ENCODE peak calls at places on chromosomes 16 and 17, in four cellular contexts. One of them, this sample, is unnamed.

GRCh38 chr17:80817861-80818260 is 173.8 kb upstream of the CHMP6 start:
- DNase-seq in tibial nerve: no peak
- DNase-seq in DND-41: no peak
- DNase-seq in uterus: no peak
- DNase-seq in this sample: no peak

GRCh38 chr16:13269905-13270528 is 368.6 kb downstream of the SHISA9 start:
- DNase-seq in tibial nerve: no peak
- DNase-seq in uterus: no peak
- DNase-seq in DND-41: no peak
- DNase-seq in this sample: no peak

GRCh38 chr16:19436540-19436939 is 18.9 kb downstream of the TMC5 start:
- DNase-seq in DND-41: no peak
- DNase-seq in tibial nerve: no peak
- DNase-seq in uterus: no peak
- DNase-seq in this sample: no peak

GRCh38 chr17:46929413-46929812 is 6.5 kb downstream of the GOSR2 start:
- DNase-seq in uterus: no peak
- DNase-seq in tibial nerve: no peak
- DNase-seq in DND-41: no peak
- DNase-seq in this sample: no peak

GRCh38 chr17:36610472-36610871 is 9.1 kb downstream of the MRM1 start:
- DNase-seq in tibial nerve: no peak
- DNase-seq in DND-41: no peak
- DNase-seq in uterus: no peak
- DNase-seq in this sample: no peak

GRCh38 chr16:24925163-24925562 is 79.4 kb downstream of the SLC5A11 start:
- DNase-seq in tibial nerve: no peak
- DNase-seq in DND-41: no peak
- DNase-seq in uterus: no peak
- DNase-seq in this sample: no peak

GRCh38 chr17:31472137-31472536 is 80.7 kb downstream of the RAB11FIP4 start:
- DNase-seq in tibial nerve: no peak
- DNase-seq in uterus: no peak
- DNase-seq in DND-41: no peak
- DNase-seq in this sample: no peak

GRCh38 chr17:40538019-40538935 is 27.0 kb downstream of the CCR7 start:
- DNase-seq in uterus: no peak
- DNase-seq in DND-41: peak; percentile 68
- DNase-seq in tibial nerve: no peak
- DNase-seq in this sample: no peak

GRCh38 chr17:4142107-4142900 is 526 bp downstream of the ZZEF1 start:
- DNase-seq in uterus: peak; percentile 23
- DNase-seq in DND-41: peak; percentile 39
- DNase-seq in tibial nerve: no peak
- DNase-seq in this sample: no peak

GRCh38 chr17:74210191-74211140 is 2.9 kb upstream of the TTYH2 start:
- DNase-seq in uterus: peak; percentile 62
- DNase-seq in DND-41: peak; percentile 77
- DNase-seq in tibial nerve: peak; percentile 57
- DNase-seq in this sample: peak; percentile 84

GRCh38 chr16:69909043-69909442 is 42.1 kb upstream of the CLEC18A start:
- DNase-seq in tibial nerve: no peak
- DNase-seq in DND-41: no peak
- DNase-seq in uterus: no peak
- DNase-seq in this sample: no peak

GRCh38 chr17:55426851-55427586 is 5.4 kb upstream of the MMD start:
- DNase-seq in DND-41: no peak
- DNase-seq in tibial nerve: no peak
- DNase-seq in uterus: no peak
- DNase-seq in this sample: no peak

GRCh38 chr17:44981221-44981968 is 13.3 kb upstream of the C1QL1 start:
- DNase-seq in tibial nerve: no peak
- DNase-seq in uterus: no peak
- DNase-seq in DND-41: no peak
- DNase-seq in this sample: no peak

GRCh38 chr17:60748232-60748631 is 70.6 kb downstream of the BCAS3 start:
- DNase-seq in DND-41: no peak
- DNase-seq in tibial nerve: no peak
- DNase-seq in uterus: no peak
- DNase-seq in this sample: no peak

GRCh38 chr16:82317411-82318168 is 147.6 kb upstream of the MPHOSPH6 start:
- DNase-seq in uterus: no peak
- DNase-seq in tibial nerve: no peak
- DNase-seq in DND-41: no peak
- DNase-seq in this sample: no peak

GRCh38 chr17:49696233-49696761 is 11.5 kb downstream of the SLC35B1 start:
- DNase-seq in tibial nerve: no peak
- DNase-seq in DND-41: no peak
- DNase-seq in uterus: no peak
- DNase-seq in this sample: peak; percentile 32

GRCh38 chr16:19717319-19717718 is 708 bp downstream of the KNOP1 start:
- DNase-seq in tibial nerve: no peak
- DNase-seq in DND-41: peak; percentile 9
- DNase-seq in uterus: no peak
- DNase-seq in this sample: no peak

GRCh38 chr17:12667299-12667958 is 1.7 kb downstream of the MYOCD start:
- DNase-seq in uterus: peak; percentile 65
- DNase-seq in tibial nerve: no peak
- DNase-seq in DND-41: no peak
- DNase-seq in this sample: no peak

GRCh38 chr17:76485569-76485968 is 15.7 kb downstream of the RHBDF2 start:
- DNase-seq in DND-41: no peak
- DNase-seq in uterus: no peak
- DNase-seq in tibial nerve: no peak
- DNase-seq in this sample: no peak

GRCh38 chr17:41800601-41801373 is 11.0 kb downstream of the P3H4 start:
- DNase-seq in uterus: peak; percentile 36
- DNase-seq in DND-41: no peak
- DNase-seq in tibial nerve: no peak
- DNase-seq in this sample: no peak

GRCh38 chr17:50128441-50129302 is 1.3 kb downstream of the SAMD14 start:
- DNase-seq in tibial nerve: no peak
- DNase-seq in DND-41: no peak
- DNase-seq in uterus: no peak
- DNase-seq in this sample: no peak

GRCh38 chr16:56190903-56191806 is at the start of gene GNAO1:
- DNase-seq in tibial nerve: peak; percentile 37
- DNase-seq in DND-41: peak; percentile 77
- DNase-seq in uterus: peak; percentile 64
- DNase-seq in this sample: peak; percentile 18

GRCh38 chr16:2468142-2468724 is 2.9 kb upstream of the NTN3 start:
- DNase-seq in uterus: no peak
- DNase-seq in DND-41: no peak
- DNase-seq in tibial nerve: no peak
- DNase-seq in this sample: no peak

GRCh38 chr17:64090144-64090543 is 39.8 kb downstream of the ERN1 start:
- DNase-seq in uterus: no peak
- DNase-seq in tibial nerve: no peak
- DNase-seq in DND-41: no peak
- DNase-seq in this sample: no peak
- H3K36me3 ChIP-seq in uterus: no peaks in the 10 kb centered on the region
- H3K36me3 ChIP-seq in tibial nerve: peaks cover 16% of the 10 kb centered on the region
- H3K36me3 ChIP-seq in DND-41: no peaks in the 10 kb centered on the region
- H3K36me3 ChIP-seq in this sample: no peaks in the 10 kb centered on the region

GRCh38 chr17:18201108-18201507 is 17.5 kb downstream of the ALKBH5 start:
- DNase-seq in tibial nerve: no peak
- DNase-seq in DND-41: no peak
- DNase-seq in uterus: no peak
- DNase-seq in this sample: no peak

GRCh38 chr17:18208092-18208491 is 17.3 kb upstream of the LLGL1 start:
- DNase-seq in DND-41: no peak
- DNase-seq in tibial nerve: no peak
- DNase-seq in uterus: no peak
- DNase-seq in this sample: no peak

GRCh38 chr17:18205861-18206260 is 19.6 kb upstream of the LLGL1 start:
- DNase-seq in uterus: no peak
- DNase-seq in DND-41: no peak
- DNase-seq in tibial nerve: no peak
- DNase-seq in this sample: no peak

GRCh38 chr17:18203308-18203707 is 19.7 kb downstream of the ALKBH5 start:
- DNase-seq in uterus: no peak
- DNase-seq in tibial nerve: no peak
- DNase-seq in DND-41: no peak
- DNase-seq in this sample: no peak

GRCh38 chr17:18206962-18207361 is 18.5 kb upstream of the LLGL1 start:
- DNase-seq in uterus: no peak
- DNase-seq in tibial nerve: no peak
- DNase-seq in DND-41: no peak
- DNase-seq in this sample: no peak
- H3K36me3 ChIP-seq in uterus: no peaks in the 10 kb centered on the region
- H3K36me3 ChIP-seq in tibial nerve: peaks cover 94% of the 10 kb centered on the region
- H3K36me3 ChIP-seq in DND-41: peaks cover 82% of the 10 kb centered on the region
- H3K36me3 ChIP-seq in this sample: peaks cover 15% of the 10 kb centered on the region

GRCh38 chr16:23485841-23486240 is 24.5 kb downstream of the GGA2 start:
- DNase-seq in tibial nerve: no peak
- DNase-seq in DND-41: no peak
- DNase-seq in uterus: no peak
- DNase-seq in this sample: no peak
- H3K36me3 ChIP-seq in tibial nerve: peaks cover 98% of the 10 kb centered on the region
- H3K36me3 ChIP-seq in DND-41: no peaks in the 10 kb centered on the region
- H3K36me3 ChIP-seq in uterus: no peaks in the 10 kb centered on the region
- H3K36me3 ChIP-seq in this sample: peaks cover 94% of the 10 kb centered on the region

DNA sequence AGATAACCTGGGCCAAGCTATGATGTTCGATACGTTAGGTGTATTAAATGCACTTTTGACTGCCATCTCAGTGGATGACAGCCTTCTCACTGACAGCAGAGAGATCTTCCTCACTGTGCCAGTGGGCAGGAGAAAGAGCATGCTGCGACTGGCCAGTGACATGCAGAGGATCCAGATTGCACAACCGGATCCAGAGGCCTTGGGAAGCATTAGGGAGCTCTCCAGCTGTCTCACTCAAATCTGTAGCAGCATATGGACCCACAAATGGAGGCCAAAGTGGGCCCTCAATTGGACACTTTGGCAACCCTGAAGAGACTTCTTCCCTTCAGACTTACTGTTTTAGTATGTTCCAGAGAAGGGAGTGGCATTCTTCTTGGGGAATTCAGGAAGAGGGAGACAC is 20.9 kb downstream of the PDZD9 start:
- DNase-seq in uterus: no peak
- DNase-seq in DND-41: no peak
- DNase-seq in tibial nerve: no peak
- DNase-seq in this sample: no peak
- H3K36me3 ChIP-seq in uterus: no peaks in the 10 kb centered on the region
- H3K36me3 ChIP-seq in DND-41: peaks cover 95% of the 10 kb centered on the region
- H3K36me3 ChIP-seq in tibial nerve: peaks cover 100% of the 10 kb centered on the region
- H3K36me3 ChIP-seq in this sample: peaks cover 32% of the 10 kb centered on the region

DNA sequence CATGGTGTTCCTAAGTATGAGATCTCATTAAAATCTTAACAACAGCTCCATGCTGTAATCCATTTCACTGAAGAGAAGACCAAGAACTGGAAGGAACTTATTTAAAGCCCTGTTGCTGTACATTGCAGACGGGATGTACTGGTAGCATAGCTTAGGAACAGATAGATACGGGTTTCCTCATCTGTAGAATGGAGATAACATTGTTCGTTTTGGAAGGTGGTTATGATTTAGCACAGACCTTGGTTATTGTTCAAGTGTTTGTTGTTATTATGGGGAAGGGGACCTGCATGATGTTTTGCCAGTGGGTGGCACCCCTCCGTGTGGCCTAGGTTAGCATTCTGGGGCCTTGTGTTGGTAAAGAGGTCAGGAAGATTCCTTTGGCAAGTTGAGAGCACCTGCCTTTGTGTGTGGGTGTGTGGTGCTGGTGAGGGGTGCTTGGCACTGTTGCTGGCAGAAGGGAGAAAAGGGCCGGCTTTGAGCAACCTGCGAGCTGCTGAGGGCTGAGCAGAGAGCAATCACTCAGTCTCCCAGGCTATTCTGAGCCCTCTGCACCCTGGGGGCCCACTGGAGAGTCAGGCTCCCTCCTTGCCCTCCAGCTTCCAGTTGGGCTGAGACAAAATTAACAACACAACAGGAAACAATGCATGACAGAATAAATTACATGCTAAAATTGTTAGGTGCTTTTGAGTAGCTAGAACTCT is 2.3 kb downstream of the TAOK2 start:
- DNase-seq in tibial nerve: no peak
- DNase-seq in uterus: no peak
- DNase-seq in DND-41: no peak
- DNase-seq in this sample: no peak
- H3K36me3 ChIP-seq in tibial nerve: peaks cover 45% of the 10 kb centered on the region
- H3K36me3 ChIP-seq in uterus: no peaks in the 10 kb centered on the region
- H3K36me3 ChIP-seq in DND-41: peaks cover 54% of the 10 kb centered on the region
- H3K36me3 ChIP-seq in this sample: peaks cover 8% of the 10 kb centered on the region

This sample was measured in naive thymus-derived CD4-positive, alpha-beta T cell.